ENCODE peak calls at places on chromosome 13, in seven cellular contexts. C, V, Q, N, B, A and W are unnamed samples.

GRCh38 chr13:91459485-91459884 is 61.1 kb downstream of the GPC5 start:
- DNase-seq in N (no peak), C (no peak), V (no peak), B (no peak), A (no peak), Q (no peak), W (no peak)

GRCh38 chr13:46596501-46596900 is 43.5 kb downstream of the LRCH1 start:
- DNase-seq in N (no peak), A (no peak), Q (no peak), C (no peak), V (no peak), B (no peak), W (no peak)

GRCh38 chr13:67754016-67754415 is 523.9 kb upstream of the PCDH9 start:
- DNase-seq in V (no peak), Q (no peak), A (no peak), B (no peak), N (peak; percentile 90), C (no peak), W (no peak)

GRCh38 chr13:84686458-84686857 is 804.2 kb upstream of the SLITRK1 start:
- DNase-seq in B (no peak), V (no peak), Q (no peak), A (no peak), C (no peak), N (no peak), W (no peak)

GRCh38 chr13:98966019-98966418 is 11.8 kb downstream of the DOCK9 start:
- DNase-seq in N (no peak), A (no peak), Q (no peak), V (no peak), B (no peak), C (no peak), W (no peak)

GRCh38 chr13:23570931-23571330 is 719 bp downstream of the TNFRSF19 start:
- DNase-seq in V (no peak), C (no peak), B (no peak), A (no peak), Q (no peak), N (no peak), W (no peak)

GRCh38 chr13:24035411-24035810 is 125.1 kb upstream of the SPATA13 start:
- DNase-seq in Q (no peak), C (no peak), B (no peak), N (no peak), A (no peak), V (no peak), W (no peak)

GRCh38 chr13:48783181-48783630 is 129.5 kb downstream of the CYSLTR2 start:
- DNase-seq in A (peak; percentile 65), C (peak; percentile 85), V (peak; percentile 95), B (peak; percentile 83), Q (peak; percentile 61), N (no peak), W (no peak)

GRCh38 chr13:48656621-48657020 is 2.9 kb downstream of the CYSLTR2 start:
- DNase-seq in N (peak; percentile 50), B (no peak), C (peak; percentile 32), V (no peak), A (no peak), Q (no peak), W (no peak)

GRCh38 chr13:98221234-98221633 is 44.2 kb upstream of the RNF113B start:
- DNase-seq in B (no peak), Q (no peak), N (no peak), A (no peak), V (no peak), C (no peak), W (no peak)

GRCh38 chr13:105798541-105798940 is 736.9 kb downstream of the EFNB2 start:
- DNase-seq in B (no peak), N (no peak), C (no peak), Q (no peak), A (no peak), V (no peak), W (no peak)

GRCh38 chr13:94232161-94232560 is 247.3 kb downstream of the DCT start:
- DNase-seq in V (no peak), B (peak; percentile 66), A (no peak), Q (no peak), C (peak; percentile 21), N (no peak), W (no peak)

GRCh38 chr13:45492538-45492937 is 27.8 kb downstream of the COG3 start:
- DNase-seq in N (no peak), C (no peak), B (no peak), A (no peak), V (no peak), Q (no peak), W (no peak)

GRCh38 chr13:62781866-62782265 is 1366.2 kb upstream of the PCDH20 start:
- DNase-seq in N (no peak), B (no peak), A (no peak), Q (no peak), C (no peak), V (no peak), W (no peak)

GRCh38 chr13:80473695-80474094 is 132.8 kb upstream of the SPRY2 start:
- DNase-seq in B (no peak), Q (no peak), C (no peak), N (no peak), V (no peak), A (no peak), W (no peak)

GRCh38 chr13:110509971-110510786 is 51.3 kb downstream of the RAB20 start:
- DNase-seq in Q (no peak), C (no peak), A (peak; percentile 40), N (no peak), B (no peak), V (no peak), W (no peak)

GRCh38 chr13:38970380-38971051 is 20.1 kb downstream of the STOML3 start:
- DNase-seq in N (no peak), V (no peak), B (no peak), Q (no peak), A (no peak), C (no peak), W (no peak)

GRCh38 chr13:101703838-101704237 is 251.4 kb downstream of the ITGBL1 start:
- DNase-seq in Q (no peak), C (no peak), V (no peak), N (no peak), A (no peak), B (no peak), W (no peak)

GRCh38 chr13:96925466-96925865 is 68.8 kb downstream of the OXGR1 start:
- DNase-seq in B (no peak), Q (no peak), V (no peak), A (no peak), N (no peak), C (no peak), W (no peak)

GRCh38 chr13:44388427-44388826 is 14.8 kb downstream of the SERP2 start:
- DNase-seq in B (no peak), Q (no peak), N (peak; percentile 73), A (no peak), V (peak; percentile 74), C (no peak), W (no peak)
- TF ChIP-seq CTCF in B (no peak), Q (no peak), N (no peak), A (peak; percentile 20), V (no peak), C (no peak), W (no peak)

GRCh38 chr13:29397265-29397664 is 198.2 kb downstream of the SLC7A1 start:
- DNase-seq in V (no peak), B (no peak), C (no peak), N (no peak), Q (no peak), A (no peak), W (no peak)
- TF ChIP-seq CTCF in V (no peak), B (no peak), C (no peak), N (peak; percentile 28), Q (no peak), A (no peak), W (peak; percentile 21)

GRCh38 chr13:74009100-74009668 is 125.0 kb downstream of the KLF12 start:
- DNase-seq in C (no peak), N (no peak), V (no peak), A (no peak), B (no peak), Q (no peak), W (no peak)

GRCh38 chr13:74017301-74018092 is 116.7 kb downstream of the KLF12 start:
- DNase-seq in Q (no peak), A (no peak), C (no peak), B (no peak), V (no peak), N (no peak), W (no peak)

DNA sequence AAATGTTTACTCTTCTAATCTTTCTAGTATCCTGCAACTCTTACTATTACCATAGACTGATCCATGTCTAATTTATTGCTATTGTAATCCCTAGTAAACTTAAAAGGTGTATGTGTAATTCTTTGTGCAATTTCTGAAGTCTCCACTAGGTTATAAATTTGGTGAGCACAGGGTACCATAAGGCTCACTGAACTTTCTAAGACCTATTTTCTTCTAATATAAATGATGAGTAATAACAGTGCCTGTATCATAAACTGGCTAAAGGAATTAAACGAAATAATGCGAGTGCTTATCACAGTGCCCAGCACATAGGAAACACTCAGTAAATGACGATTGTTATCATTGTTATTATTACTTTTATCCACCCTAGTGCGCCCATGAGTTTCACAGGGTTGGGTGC is 119.1 kb downstream of the KLF12 start:
- DNase-seq in A (no peak), B (no peak), Q (no peak), V (no peak), C (no peak), N (no peak), W (no peak)
- TF ChIP-seq CTCF in A (no peak), B (no peak), Q (no peak), V (no peak), C (no peak), N (peak; percentile 41), W (peak; percentile 63)

GRCh38 chr13:40770934-40771618 is at the start of gene MRPS31:
- DNase-seq in V (peak; percentile 99), A (peak; percentile 95), Q (peak; percentile 80), C (peak; percentile 97), B (peak; percentile 97), N (peak; percentile 97), W (peak; percentile 97)
- TF ChIP-seq CTCF in V (no peak), A (peak; percentile 14), Q (no peak), C (no peak), B (no peak), N (no peak), W (peak; percentile 9)

GRCh38 chr13:27869436-27870090 is 50.2 kb upstream of the PDX1 start:
- DNase-seq in N (no peak), C (no peak), B (no peak), V (no peak), A (no peak), Q (no peak), W (no peak)
- TF ChIP-seq CTCF in N (peak; percentile 3), C (no peak), B (peak; percentile 5), V (no peak), A (no peak), Q (no peak), W (peak; percentile 49)